ENCODE peak calls at places on chromosome 14, in nine cellular contexts. One of them, this sample, is unnamed.

GRCh38 chr14:68501621-68502052 is 291.2 kb downstream of the ZFP36L1 start:
- DNase-seq in HepG2: no peak
- DNase-seq in transverse colon: no peak
- DNase-seq in GM12878: no peak
- DNase-seq in K562: no peak
- DNase-seq in prostate gland: no peak
- DNase-seq in stomach: peak; percentile 74
- DNase-seq in endothelial cell of umbilical vein: no peak
- DNase-seq in spleen: peak; percentile 78
- DNase-seq in this sample: no peak

GRCh38 chr14:46596236-46596635 is 55.3 kb downstream of the RPL10L start:
- DNase-seq in HepG2: no peak
- DNase-seq in transverse colon: no peak
- DNase-seq in GM12878: no peak
- DNase-seq in K562: no peak
- DNase-seq in prostate gland: no peak
- DNase-seq in stomach: no peak
- DNase-seq in endothelial cell of umbilical vein: peak; percentile 81
- DNase-seq in spleen: no peak
- DNase-seq in this sample: no peak

GRCh38 chr14:70654609-70655008 is 12.9 kb downstream of the TTC9 start:
- DNase-seq in HepG2: no peak
- DNase-seq in transverse colon: no peak
- DNase-seq in GM12878: peak; percentile 69
- DNase-seq in K562: no peak
- DNase-seq in prostate gland: no peak
- DNase-seq in stomach: no peak
- DNase-seq in endothelial cell of umbilical vein: no peak
- DNase-seq in spleen: no peak
- DNase-seq in this sample: no peak

GRCh38 chr14:22383515-22384166 is 205.4 kb downstream of the DAD1 start:
- DNase-seq in HepG2: no peak
- DNase-seq in transverse colon: peak; percentile 28
- DNase-seq in GM12878: peak; percentile 82
- DNase-seq in K562: no peak
- DNase-seq in prostate gland: no peak
- DNase-seq in stomach: peak; percentile 34
- DNase-seq in endothelial cell of umbilical vein: no peak
- DNase-seq in spleen: no peak
- DNase-seq in this sample: no peak

GRCh38 chr14:36941783-36942521 is 230.5 kb downstream of the SLC25A21 start:
- DNase-seq in HepG2: peak; percentile 62
- DNase-seq in transverse colon: peak; percentile 72
- DNase-seq in GM12878: no peak
- DNase-seq in K562: peak; percentile 46
- DNase-seq in prostate gland: peak; percentile 67
- DNase-seq in stomach: peak; percentile 77
- DNase-seq in endothelial cell of umbilical vein: peak; percentile 82
- DNase-seq in spleen: peak; percentile 77
- DNase-seq in this sample: no peak

GRCh38 chr14:95413289-95414215 is 93.8 kb upstream of the CLMN start:
- DNase-seq in HepG2: no peak
- DNase-seq in transverse colon: no peak
- DNase-seq in GM12878: no peak
- DNase-seq in K562: no peak
- DNase-seq in prostate gland: no peak
- DNase-seq in stomach: no peak
- DNase-seq in endothelial cell of umbilical vein: no peak
- DNase-seq in spleen: no peak
- DNase-seq in this sample: no peak

GRCh38 chr14:75132374-75133086 is 5.7 kb upstream of the NEK9 start:
- DNase-seq in HepG2: peak; percentile 69
- DNase-seq in transverse colon: peak; percentile 42
- DNase-seq in GM12878: peak; percentile 66
- DNase-seq in K562: peak; percentile 37
- DNase-seq in prostate gland: peak; percentile 76
- DNase-seq in stomach: no peak
- DNase-seq in endothelial cell of umbilical vein: peak; percentile 81
- DNase-seq in spleen: no peak
- DNase-seq in this sample: no peak

GRCh38 chr14:76500011-76500410 is 124.1 kb downstream of the ESRRB start:
- DNase-seq in HepG2: no peak
- DNase-seq in transverse colon: no peak
- DNase-seq in GM12878: no peak
- DNase-seq in K562: no peak
- DNase-seq in prostate gland: no peak
- DNase-seq in stomach: no peak
- DNase-seq in endothelial cell of umbilical vein: no peak
- DNase-seq in spleen: peak; percentile 57
- DNase-seq in this sample: no peak

GRCh38 chr14:95462491-95462890 is 54.0 kb downstream of the SYNE3 start:
- DNase-seq in HepG2: no peak
- DNase-seq in transverse colon: no peak
- DNase-seq in GM12878: no peak
- DNase-seq in K562: no peak
- DNase-seq in prostate gland: no peak
- DNase-seq in stomach: no peak
- DNase-seq in endothelial cell of umbilical vein: no peak
- DNase-seq in spleen: no peak
- DNase-seq in this sample: no peak

GRCh38 chr14:68471029-68471963 is 321.6 kb downstream of the ZFP36L1 start:
- DNase-seq in HepG2: no peak
- DNase-seq in transverse colon: no peak
- DNase-seq in GM12878: peak; percentile 51
- DNase-seq in K562: no peak
- DNase-seq in prostate gland: no peak
- DNase-seq in stomach: no peak
- DNase-seq in endothelial cell of umbilical vein: no peak
- DNase-seq in spleen: no peak
- DNase-seq in this sample: no peak

GRCh38 chr14:104164041-104164440 is 25.7 kb downstream of the KIF26A start:
- DNase-seq in HepG2: no peak
- DNase-seq in transverse colon: no peak
- DNase-seq in GM12878: no peak
- DNase-seq in K562: no peak
- DNase-seq in prostate gland: no peak
- DNase-seq in stomach: no peak
- DNase-seq in endothelial cell of umbilical vein: no peak
- DNase-seq in spleen: no peak
- DNase-seq in this sample: no peak

GRCh38 chr14:58712357-58712756 is 74.6 kb downstream of the DACT1 start:
- DNase-seq in HepG2: no peak
- DNase-seq in transverse colon: no peak
- DNase-seq in GM12878: no peak
- DNase-seq in K562: peak; percentile 59
- DNase-seq in prostate gland: no peak
- DNase-seq in stomach: no peak
- DNase-seq in endothelial cell of umbilical vein: no peak
- DNase-seq in spleen: no peak
- DNase-seq in this sample: no peak

GRCh38 chr14:57962293-57962996 is 96.6 kb upstream of the SLC35F4 start:
- DNase-seq in HepG2: no peak
- DNase-seq in transverse colon: no peak
- DNase-seq in GM12878: no peak
- DNase-seq in K562: no peak
- DNase-seq in prostate gland: no peak
- DNase-seq in stomach: no peak
- DNase-seq in endothelial cell of umbilical vein: no peak
- DNase-seq in spleen: no peak
- DNase-seq in this sample: no peak

GRCh38 chr14:75982724-75983358 is 1.0 kb upstream of the TGFB3 start:
- DNase-seq in HepG2: no peak
- DNase-seq in transverse colon: peak; percentile 59
- DNase-seq in GM12878: no peak
- DNase-seq in K562: peak; percentile 59
- DNase-seq in prostate gland: no peak
- DNase-seq in stomach: no peak
- DNase-seq in endothelial cell of umbilical vein: peak; percentile 28
- DNase-seq in spleen: no peak
- DNase-seq in this sample: no peak

GRCh38 chr14:29928342-29928640 is 644 bp upstream of the PRKD1 start:
- DNase-seq in HepG2: no peak
- DNase-seq in transverse colon: no peak
- DNase-seq in GM12878: no peak
- DNase-seq in K562: no peak
- DNase-seq in prostate gland: no peak
- DNase-seq in stomach: no peak
- DNase-seq in endothelial cell of umbilical vein: no peak
- DNase-seq in spleen: no peak
- DNase-seq in this sample: peak; percentile 4

GRCh38 chr14:100297320-100298300 is 8.6 kb downstream of the SLC25A29 start:
- DNase-seq in HepG2: no peak
- DNase-seq in transverse colon: peak; percentile 72
- DNase-seq in GM12878: peak; percentile 35
- DNase-seq in K562: no peak
- DNase-seq in prostate gland: peak; percentile 84
- DNase-seq in stomach: peak; percentile 76
- DNase-seq in endothelial cell of umbilical vein: peak; percentile 28
- DNase-seq in spleen: peak; percentile 90
- DNase-seq in this sample: peak; percentile 86

GRCh38 chr14:92923744-92924103 is 774 bp downstream of the CHGA start:
- DNase-seq in HepG2: no peak
- DNase-seq in transverse colon: no peak
- DNase-seq in GM12878: no peak
- DNase-seq in K562: no peak
- DNase-seq in prostate gland: no peak
- DNase-seq in stomach: no peak
- DNase-seq in endothelial cell of umbilical vein: no peak
- DNase-seq in spleen: no peak
- DNase-seq in this sample: no peak
- TF ChIP-seq POLR2AphosphoS5 in HepG2: no peak
- TF ChIP-seq POLR2AphosphoS5 in transverse colon: no peak
- TF ChIP-seq POLR2AphosphoS5 in GM12878: no peak
- TF ChIP-seq POLR2AphosphoS5 in K562: no peak
- TF ChIP-seq POLR2AphosphoS5 in prostate gland: no peak
- TF ChIP-seq POLR2AphosphoS5 in stomach: no peak
- TF ChIP-seq POLR2AphosphoS5 in endothelial cell of umbilical vein: no peak
- TF ChIP-seq POLR2AphosphoS5 in spleen: no peak
- TF ChIP-seq POLR2AphosphoS5 in this sample: no peak

GRCh38 chr14:97878727-97879126 is 1081.5 kb downstream of the VRK1 start:
- DNase-seq in HepG2: no peak
- DNase-seq in transverse colon: peak; percentile 10
- DNase-seq in GM12878: no peak
- DNase-seq in K562: no peak
- DNase-seq in prostate gland: peak; percentile 6
- DNase-seq in stomach: no peak
- DNase-seq in endothelial cell of umbilical vein: no peak
- DNase-seq in spleen: no peak
- DNase-seq in this sample: no peak
- TF ChIP-seq POLR2AphosphoS5 in HepG2: no peak
- TF ChIP-seq POLR2AphosphoS5 in transverse colon: no peak
- TF ChIP-seq POLR2AphosphoS5 in GM12878: no peak
- TF ChIP-seq POLR2AphosphoS5 in K562: no peak
- TF ChIP-seq POLR2AphosphoS5 in prostate gland: no peak
- TF ChIP-seq POLR2AphosphoS5 in stomach: peak; percentile 31
- TF ChIP-seq POLR2AphosphoS5 in endothelial cell of umbilical vein: no peak
- TF ChIP-seq POLR2AphosphoS5 in spleen: no peak
- TF ChIP-seq POLR2AphosphoS5 in this sample: no peak

GRCh38 chr14:105433161-105433605 is 13.6 kb downstream of the MTA1 start:
- DNase-seq in HepG2: no peak
- DNase-seq in transverse colon: no peak
- DNase-seq in GM12878: no peak
- DNase-seq in K562: no peak
- DNase-seq in prostate gland: no peak
- DNase-seq in stomach: no peak
- DNase-seq in endothelial cell of umbilical vein: no peak
- DNase-seq in spleen: no peak
- DNase-seq in this sample: no peak
- TF ChIP-seq POLR2AphosphoS5 in HepG2: no peak
- TF ChIP-seq POLR2AphosphoS5 in transverse colon: no peak
- TF ChIP-seq POLR2AphosphoS5 in GM12878: no peak
- TF ChIP-seq POLR2AphosphoS5 in K562: no peak
- TF ChIP-seq POLR2AphosphoS5 in prostate gland: no peak
- TF ChIP-seq POLR2AphosphoS5 in stomach: no peak
- TF ChIP-seq POLR2AphosphoS5 in endothelial cell of umbilical vein: no peak
- TF ChIP-seq POLR2AphosphoS5 in spleen: peak; percentile 22
- TF ChIP-seq POLR2AphosphoS5 in this sample: peak; percentile 33

GRCh38 chr14:55851961-55852360 is 266.2 kb upstream of the PELI2 start:
- DNase-seq in HepG2: no peak
- DNase-seq in transverse colon: no peak
- DNase-seq in GM12878: no peak
- DNase-seq in K562: no peak
- DNase-seq in prostate gland: no peak
- DNase-seq in stomach: no peak
- DNase-seq in endothelial cell of umbilical vein: no peak
- DNase-seq in spleen: no peak
- DNase-seq in this sample: no peak

GRCh38 chr14:55851301-55851700 is 266.9 kb upstream of the PELI2 start:
- DNase-seq in HepG2: no peak
- DNase-seq in transverse colon: no peak
- DNase-seq in GM12878: no peak
- DNase-seq in K562: no peak
- DNase-seq in prostate gland: no peak
- DNase-seq in stomach: no peak
- DNase-seq in endothelial cell of umbilical vein: peak; percentile 61
- DNase-seq in spleen: no peak
- DNase-seq in this sample: no peak

GRCh38 chr14:55849833-55850232 is 268.4 kb upstream of the PELI2 start:
- DNase-seq in HepG2: no peak
- DNase-seq in transverse colon: no peak
- DNase-seq in GM12878: no peak
- DNase-seq in K562: no peak
- DNase-seq in prostate gland: no peak
- DNase-seq in stomach: no peak
- DNase-seq in endothelial cell of umbilical vein: no peak
- DNase-seq in spleen: no peak
- DNase-seq in this sample: no peak

GRCh38 chr14:55848964-55849363 is 269.0 kb downstream of the KTN1 start:
- DNase-seq in HepG2: no peak
- DNase-seq in transverse colon: no peak
- DNase-seq in GM12878: no peak
- DNase-seq in K562: no peak
- DNase-seq in prostate gland: no peak
- DNase-seq in stomach: no peak
- DNase-seq in endothelial cell of umbilical vein: no peak
- DNase-seq in spleen: no peak
- DNase-seq in this sample: no peak

GRCh38 chr14:55850803-55851202 is 267.4 kb upstream of the PELI2 start:
- DNase-seq in HepG2: no peak
- DNase-seq in transverse colon: no peak
- DNase-seq in GM12878: no peak
- DNase-seq in K562: no peak
- DNase-seq in prostate gland: no peak
- DNase-seq in stomach: peak; percentile 47
- DNase-seq in endothelial cell of umbilical vein: peak; percentile 24
- DNase-seq in spleen: no peak
- DNase-seq in this sample: no peak
- TF ChIP-seq POLR2AphosphoS5 in HepG2: no peak
- TF ChIP-seq POLR2AphosphoS5 in transverse colon: no peak
- TF ChIP-seq POLR2AphosphoS5 in GM12878: no peak
- TF ChIP-seq POLR2AphosphoS5 in K562: no peak
- TF ChIP-seq POLR2AphosphoS5 in prostate gland: no peak
- TF ChIP-seq POLR2AphosphoS5 in stomach: peak; percentile 44
- TF ChIP-seq POLR2AphosphoS5 in endothelial cell of umbilical vein: no peak
- TF ChIP-seq POLR2AphosphoS5 in spleen: no peak
- TF ChIP-seq POLR2AphosphoS5 in this sample: no peak